ENCODE peak calls at places on chromosome 4, in ten cellular contexts. F, R, B, H, A, Q, N, O, I and Z are unnamed samples.

GRCh38 chr4:656651-657337 is 17.3 kb downstream of the ATP5ME start:
- DNase-seq in F (no peak), R (no peak), B (no peak), H (no peak), A (no peak), Q (no peak), N (no peak), O (no peak), I (no peak), Z (no peak)

GRCh38 chr4:143531773-143532491 is 18.4 kb downstream of the SMARCA5 start:
- DNase-seq in F (peak), R (no peak), B (peak), H (no peak), A (no peak), Q (peak), N (no peak), O (no peak), I (no peak), Z (no peak)

GRCh38 chr4:53314257-53314656 is 51.6 kb downstream of the SCFD2 start:
- DNase-seq in F (no peak), R (no peak), B (no peak), H (no peak), A (no peak), Q (no peak), N (no peak), O (no peak), I (no peak), Z (no peak)

GRCh38 chr4:182447938-182448280 is 204.7 kb downstream of the TENM3 start:
- DNase-seq in F (peak), R (no peak), B (no peak), H (no peak), A (no peak), Q (no peak), N (no peak), O (no peak), I (no peak), Z (no peak)

GRCh38 chr4:42786350-42787070 is 106.0 kb upstream of the GRXCR1 start:
- DNase-seq in F (no peak), R (no peak), B (no peak), H (no peak), A (no peak), Q (no peak), N (no peak), O (no peak), I (no peak), Z (no peak)

GRCh38 chr4:148778980-148779675 is 336.9 kb upstream of the NR3C2 start:
- DNase-seq in F (no peak), R (no peak), B (peak), H (no peak), A (no peak), Q (no peak), N (no peak), O (no peak), I (no peak), Z (no peak)

GRCh38 chr4:118997601-118998000 is 108.9 kb downstream of the SYNPO2 start:
- DNase-seq in F (no peak), R (no peak), B (peak), H (peak), A (no peak), Q (no peak), N (no peak), O (no peak), I (no peak), Z (no peak)

GRCh38 chr4:51884055-51884454 is 41.1 kb downstream of the DCUN1D4 start:
- DNase-seq in F (no peak), R (no peak), B (no peak), H (no peak), A (no peak), Q (no peak), N (peak), O (no peak), I (no peak), Z (no peak)

GRCh38 chr4:113300384-113301011 is 251.0 kb downstream of the ANK2 start:
- DNase-seq in F (peak), R (no peak), B (peak), H (no peak), A (no peak), Q (peak), N (no peak), O (no peak), I (peak), Z (no peak)

GRCh38 chr4:137213372-137214173 is 318.7 kb downstream of the PCDH18 start:
- DNase-seq in F (peak), R (no peak), B (peak), H (no peak), A (no peak), Q (peak), N (peak), O (no peak), I (no peak), Z (no peak)

GRCh38 chr4:3427134-3427476 is 14.7 kb upstream of the HGFAC start:
- DNase-seq in F (no peak), R (no peak), B (no peak), H (no peak), A (no peak), Q (no peak), N (no peak), O (no peak), I (no peak), Z (no peak)

GRCh38 chr4:77040265-77040664 is 35.5 kb downstream of the CCNI start:
- DNase-seq in F (no peak), R (no peak), B (peak), H (no peak), A (no peak), Q (peak), N (no peak), O (no peak), I (no peak), Z (no peak)

GRCh38 chr4:123340381-123340701 is 56.3 kb upstream of the SPRY1 start:
- DNase-seq in F (peak), R (no peak), B (peak), H (no peak), A (no peak), Q (peak), N (peak), O (no peak), I (peak), Z (no peak)

GRCh38 chr4:8506373-8507250 is 66.0 kb downstream of the TRMT44 start:
- DNase-seq in F (peak), R (no peak), B (peak), H (no peak), A (no peak), Q (peak), N (no peak), O (peak), I (no peak), Z (no peak)

GRCh38 chr4:180947421-180947820 is 1295.8 kb upstream of the TENM3 start:
- DNase-seq in F (peak), R (no peak), B (peak), H (no peak), A (no peak), Q (peak), N (peak), O (no peak), I (no peak), Z (no peak)
- TF ChIP-seq CTCF in F (no peak), R (no peak), B (peak), H (no peak), A (no peak), Q (peak), N (peak), O (no peak), I (no peak), Z (no peak)

GRCh38 chr4:134645778-134646177 is 444.2 kb upstream of the PABPC4L start:
- DNase-seq in F (no peak), R (no peak), B (no peak), H (no peak), A (no peak), Q (no peak), N (no peak), O (no peak), I (no peak), Z (no peak)

DNA sequence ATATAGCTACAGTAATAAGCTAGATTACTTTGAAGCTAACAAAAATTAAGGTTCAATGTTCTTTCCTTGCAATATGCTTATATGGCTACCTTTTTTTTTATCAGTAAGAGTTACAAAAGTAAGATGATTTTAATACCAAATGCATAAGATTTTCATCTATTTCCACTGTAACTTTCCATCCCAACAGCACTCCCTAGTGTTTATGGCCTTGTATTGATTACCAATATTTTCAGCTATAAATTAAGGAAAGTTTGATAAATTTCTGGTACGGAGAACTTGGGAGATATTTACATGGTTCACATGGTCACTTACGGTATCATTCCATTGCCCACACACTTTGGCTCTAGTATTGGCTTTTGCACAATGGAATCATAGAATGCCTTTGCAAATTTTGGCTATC is 448.9 kb upstream of the PABPC4L start:
- DNase-seq in F (no peak), R (no peak), B (no peak), H (no peak), A (no peak), Q (no peak), N (no peak), O (no peak), I (no peak), Z (no peak)
- TF ChIP-seq CTCF in F (no peak), R (no peak), B (no peak), H (no peak), A (no peak), Q (peak), N (no peak), O (no peak), I (no peak), Z (no peak)

DNA sequence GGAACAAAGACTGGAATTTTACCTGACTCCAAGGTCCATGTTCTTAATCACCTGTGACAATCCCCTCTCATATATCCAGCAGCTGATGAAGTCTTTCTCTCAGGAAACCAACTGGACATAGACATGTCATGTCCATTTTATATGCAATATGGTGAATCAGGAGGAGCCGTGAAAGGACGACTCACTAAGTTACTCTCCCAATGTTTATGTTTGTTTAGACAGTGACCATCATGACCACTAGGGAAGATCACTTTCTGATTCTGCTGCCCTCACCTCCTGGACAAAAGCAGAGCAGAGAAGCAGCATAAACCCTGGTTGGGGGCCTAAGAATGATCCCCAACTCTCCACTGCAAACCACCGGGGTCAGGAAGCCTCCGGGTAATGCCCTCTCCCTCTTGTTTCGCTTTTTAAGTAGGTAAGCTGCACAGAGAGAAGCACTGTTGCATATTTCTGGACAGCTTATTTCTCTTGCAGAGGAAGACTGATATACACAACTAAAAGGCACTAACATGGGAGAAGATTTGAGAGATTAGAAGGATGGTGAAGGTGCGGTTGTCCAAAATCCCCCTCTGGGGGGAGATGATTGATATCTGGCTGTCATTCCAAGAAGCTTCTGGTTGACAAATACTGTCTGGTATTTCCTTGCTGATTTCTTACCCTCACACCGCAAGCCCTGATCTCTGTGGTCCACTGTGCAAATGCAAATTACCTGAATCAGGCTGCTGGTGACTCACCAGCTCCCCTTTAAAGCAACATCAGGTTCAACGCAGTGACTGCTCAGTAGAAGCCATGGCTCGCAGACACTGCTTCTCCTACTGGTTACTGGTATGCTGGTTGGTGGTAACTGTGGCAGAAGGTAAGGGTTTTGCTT is at the start of gene ODAPH:
- DNase-seq in F (no peak), R (no peak), B (peak), H (no peak), A (peak), Q (peak), N (no peak), O (peak), I (peak), Z (peak)
- TF ChIP-seq CTCF in F (no peak), R (no peak), B (no peak), H (no peak), A (no peak), Q (peak), N (no peak), O (no peak), I (no peak), Z (no peak)

GRCh38 chr4:165382640-165383039 is 3.8 kb downstream of the CPE start:
- DNase-seq in F (no peak), R (no peak), B (no peak), H (no peak), A (no peak), Q (no peak), N (no peak), O (no peak), I (no peak), Z (no peak)

GRCh38 chr4:165383757-165384156 is 4.9 kb downstream of the CPE start:
- DNase-seq in F (no peak), R (no peak), B (no peak), H (no peak), A (no peak), Q (peak), N (no peak), O (no peak), I (no peak), Z (no peak)

GRCh38 chr4:165384186-165384585 is 5.4 kb downstream of the CPE start:
- DNase-seq in F (no peak), R (no peak), B (no peak), H (no peak), A (no peak), Q (no peak), N (no peak), O (no peak), I (no peak), Z (no peak)

GRCh38 chr4:165385124-165385523 is 6.3 kb downstream of the CPE start:
- DNase-seq in F (no peak), R (no peak), B (no peak), H (no peak), A (no peak), Q (no peak), N (no peak), O (no peak), I (no peak), Z (no peak)

DNA sequence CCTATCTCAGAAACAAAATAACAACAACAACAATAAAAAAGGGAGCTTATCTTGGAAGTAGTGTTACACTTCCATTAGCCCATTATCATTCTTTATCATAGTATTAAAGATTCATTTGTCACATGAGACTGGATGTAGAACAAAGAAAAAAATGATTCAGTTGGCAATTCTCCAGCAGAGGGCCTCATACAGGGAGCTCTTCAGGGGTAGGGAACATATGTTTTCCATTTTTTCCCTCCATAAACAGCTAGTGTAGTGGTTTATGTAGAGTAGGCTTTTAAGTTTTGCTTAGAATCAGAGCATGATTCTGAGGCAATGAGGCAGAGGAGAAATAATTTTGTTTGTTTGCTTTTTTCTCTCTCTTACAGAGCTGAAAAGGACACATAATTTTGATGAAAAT is 5.8 kb downstream of the CPE start:
- DNase-seq in F (peak), R (no peak), B (peak), H (no peak), A (no peak), Q (peak), N (peak), O (no peak), I (no peak), Z (no peak)
- TF ChIP-seq CTCF in F (no peak), R (no peak), B (no peak), H (no peak), A (no peak), Q (no peak), N (peak), O (no peak), I (no peak), Z (no peak)

DNA sequence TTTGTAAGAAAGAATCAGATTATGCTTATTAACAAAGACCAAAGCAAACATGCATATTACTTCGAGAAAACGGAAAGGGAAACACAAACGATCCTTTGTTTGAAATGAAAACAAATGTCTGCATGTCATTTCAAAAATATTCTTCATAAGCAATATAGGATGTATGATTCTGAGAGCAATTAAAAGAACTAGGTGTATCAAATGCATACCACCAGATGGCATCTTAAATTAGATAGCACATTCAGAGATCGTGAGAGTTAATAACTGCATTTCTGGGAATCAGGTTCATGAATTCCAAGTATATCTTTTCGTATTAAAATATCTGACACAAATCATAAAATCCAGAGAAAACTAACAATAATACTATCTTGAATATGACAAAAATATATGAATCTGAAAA is 159.5 kb downstream of the PPP3CA start:
- DNase-seq in F (no peak), R (no peak), B (no peak), H (no peak), A (no peak), Q (no peak), N (no peak), O (no peak), I (no peak), Z (no peak)
- TF ChIP-seq CTCF in F (peak), R (no peak), B (no peak), H (no peak), A (no peak), Q (no peak), N (peak), O (peak), I (peak), Z (no peak)

DNA sequence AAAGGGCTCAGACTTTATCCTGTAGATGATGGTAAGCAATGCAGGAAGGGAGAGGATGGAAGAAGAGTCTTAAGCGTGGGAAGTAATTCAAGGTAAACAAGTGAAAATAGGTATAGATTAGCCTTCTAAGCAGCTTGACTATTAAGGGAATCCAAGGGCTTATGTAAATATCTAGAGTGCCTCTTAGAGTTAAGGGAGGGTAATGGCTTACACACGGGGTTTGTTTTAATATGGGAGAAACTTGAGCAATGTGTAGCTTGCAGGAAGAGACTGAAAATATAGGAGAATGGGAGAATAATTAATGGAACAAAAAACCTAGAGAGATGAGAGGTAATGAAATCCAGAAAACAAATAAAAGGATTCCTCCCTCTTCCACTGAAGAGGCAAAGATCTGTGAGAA is 12.8 kb upstream of the SAP30 start:
- DNase-seq in F (no peak), R (no peak), B (no peak), H (no peak), A (no peak), Q (no peak), N (no peak), O (no peak), I (no peak), Z (no peak)
- TF ChIP-seq CTCF in F (no peak), R (no peak), B (no peak), H (no peak), A (no peak), Q (no peak), N (no peak), O (no peak), I (no peak), Z (no peak)

GRCh38 chr4:54838301-54838700 is 180.5 kb downstream of the KIT start:
- DNase-seq in F (no peak), R (no peak), B (no peak), H (no peak), A (no peak), Q (no peak), N (no peak), O (no peak), I (no peak), Z (no peak)
- TF ChIP-seq CTCF in F (no peak), R (no peak), B (no peak), H (no peak), A (no peak), Q (no peak), N (no peak), O (no peak), I (no peak), Z (no peak)

GRCh38 chr4:67712000-67712625 is 11.2 kb upstream of the UBA6 start:
- DNase-seq in F (no peak), R (no peak), B (no peak), H (no peak), A (no peak), Q (no peak), N (no peak), O (no peak), I (no peak), Z (no peak)
- TF ChIP-seq CTCF in F (no peak), R (no peak), B (no peak), H (no peak), A (no peak), Q (no peak), N (no peak), O (no peak), I (no peak), Z (no peak)